ENCODE peak calls at places on chromosomes 1 and 21, in six cellular contexts. One of them, this sample, is unnamed.
A peak's percentile ranks its signal among the peaks of the same experiment; 100 is the strongest.

GRCh38 chr21:15841856-15842564 is 112.2 kb downstream of the USP25 start:
- DNase-seq in mammary epithelial cell: peak; percentile 61
- DNase-seq in neuronal stem cell: no peak
- DNase-seq in fibroblast of lung: peak; percentile 72
- DNase-seq in PC-3: peak; percentile 74
- DNase-seq in hepatocyte: no peak
- DNase-seq in this sample: peak; percentile 87

GRCh38 chr1:25617626-25618432 is 1.2 kb downstream of the MAN1C1 start:
- DNase-seq in hepatocyte: peak; percentile 29
- DNase-seq in mammary epithelial cell: no peak
- DNase-seq in PC-3: no peak
- DNase-seq in neuronal stem cell: no peak
- DNase-seq in fibroblast of lung: no peak
- DNase-seq in this sample: no peak

GRCh38 chr1:37323486-37324377 is 150.6 kb upstream of the ZC3H12A start:
- DNase-seq in fibroblast of lung: peak; percentile 20
- DNase-seq in neuronal stem cell: peak; percentile 58
- DNase-seq in mammary epithelial cell: peak; percentile 11
- DNase-seq in PC-3: peak; percentile 67
- DNase-seq in hepatocyte: peak; percentile 28
- DNase-seq in this sample: no peak

GRCh38 chr1:22794691-22795090 is 84.1 kb downstream of the EPHB2 start:
- DNase-seq in hepatocyte: peak; percentile 46
- DNase-seq in mammary epithelial cell: no peak
- DNase-seq in fibroblast of lung: peak; percentile 34
- DNase-seq in neuronal stem cell: no peak
- DNase-seq in PC-3: no peak
- DNase-seq in this sample: no peak

GRCh38 chr1:52631759-52632331 is 1.1 kb upstream of the SHISAL2A start:
- DNase-seq in PC-3: no peak
- DNase-seq in fibroblast of lung: no peak
- DNase-seq in hepatocyte: peak; percentile 46
- DNase-seq in mammary epithelial cell: no peak
- DNase-seq in neuronal stem cell: no peak
- DNase-seq in this sample: no peak

GRCh38 chr21:39150316-39150715 is 32.9 kb downstream of the PSMG1 start:
- DNase-seq in PC-3: no peak
- DNase-seq in hepatocyte: no peak
- DNase-seq in fibroblast of lung: no peak
- DNase-seq in mammary epithelial cell: no peak
- DNase-seq in neuronal stem cell: no peak
- DNase-seq in this sample: no peak

GRCh38 chr1:180521474-180522203 is 19.3 kb upstream of the ACBD6 start:
- DNase-seq in mammary epithelial cell: peak; percentile 79
- DNase-seq in neuronal stem cell: no peak
- DNase-seq in PC-3: peak; percentile 41
- DNase-seq in hepatocyte: peak; percentile 61
- DNase-seq in fibroblast of lung: no peak
- DNase-seq in this sample: no peak

GRCh38 chr1:36755313-36756230 is 272.9 kb upstream of the CSF3R start:
- DNase-seq in hepatocyte: no peak
- DNase-seq in PC-3: no peak
- DNase-seq in fibroblast of lung: no peak
- DNase-seq in neuronal stem cell: no peak
- DNase-seq in mammary epithelial cell: no peak
- DNase-seq in this sample: no peak

GRCh38 chr1:227782226-227782625 is 33.2 kb upstream of the PRSS38 start:
- DNase-seq in neuronal stem cell: no peak
- DNase-seq in mammary epithelial cell: no peak
- DNase-seq in fibroblast of lung: no peak
- DNase-seq in hepatocyte: no peak
- DNase-seq in PC-3: no peak
- DNase-seq in this sample: no peak

GRCh38 chr21:32131960-32132359 is 146.9 kb downstream of the MIS18A start:
- DNase-seq in hepatocyte: peak; percentile 43
- DNase-seq in fibroblast of lung: peak; percentile 9
- DNase-seq in mammary epithelial cell: no peak
- DNase-seq in neuronal stem cell: no peak
- DNase-seq in PC-3: peak; percentile 34
- DNase-seq in this sample: peak; percentile 23

GRCh38 chr1:233657466-233657865 is 43.6 kb downstream of the KCNK1 start:
- DNase-seq in neuronal stem cell: no peak
- DNase-seq in PC-3: no peak
- DNase-seq in mammary epithelial cell: no peak
- DNase-seq in hepatocyte: no peak
- DNase-seq in fibroblast of lung: no peak
- DNase-seq in this sample: no peak

GRCh38 chr21:43639470-43640178 is 19.7 kb downstream of the HSF2BP start:
- DNase-seq in PC-3: peak; percentile 59
- DNase-seq in hepatocyte: peak; percentile 39
- DNase-seq in neuronal stem cell: no peak
- DNase-seq in fibroblast of lung: peak; percentile 95
- DNase-seq in mammary epithelial cell: peak; percentile 69
- DNase-seq in this sample: no peak

GRCh38 chr1:59020151-59020997 is 236.5 kb upstream of the JUN start:
- DNase-seq in PC-3: peak; percentile 58
- DNase-seq in hepatocyte: peak; percentile 56
- DNase-seq in mammary epithelial cell: peak; percentile 72
- DNase-seq in fibroblast of lung: peak; percentile 86
- DNase-seq in neuronal stem cell: no peak
- DNase-seq in this sample: peak; percentile 67

GRCh38 chr21:39681845-39682244 is 63.1 kb upstream of the IGSF5 start:
- DNase-seq in neuronal stem cell: no peak
- DNase-seq in PC-3: no peak
- DNase-seq in hepatocyte: no peak
- DNase-seq in fibroblast of lung: peak; percentile 43
- DNase-seq in mammary epithelial cell: peak; percentile 66
- DNase-seq in this sample: peak; percentile 92

GRCh38 chr1:69913967-69914366 is 291.4 kb downstream of the LRRC40 start:
- DNase-seq in neuronal stem cell: no peak
- DNase-seq in mammary epithelial cell: no peak
- DNase-seq in PC-3: no peak
- DNase-seq in fibroblast of lung: peak; percentile 77
- DNase-seq in hepatocyte: peak; percentile 12
- DNase-seq in this sample: peak; percentile 70

GRCh38 chr1:180952657-180953013 is 39.9 kb downstream of the KIAA1614 start:
- DNase-seq in mammary epithelial cell: no peak
- DNase-seq in neuronal stem cell: no peak
- DNase-seq in fibroblast of lung: no peak
- DNase-seq in hepatocyte: no peak
- DNase-seq in PC-3: no peak
- DNase-seq in this sample: no peak

GRCh38 chr1:93437976-93438605 is 9.8 kb upstream of the FNBP1L start:
- DNase-seq in fibroblast of lung: peak; percentile 74
- DNase-seq in neuronal stem cell: peak; percentile 11
- DNase-seq in hepatocyte: peak; percentile 49
- DNase-seq in mammary epithelial cell: peak; percentile 39
- DNase-seq in PC-3: peak; percentile 84
- DNase-seq in this sample: peak; percentile 30

GRCh38 chr1:152654110-152654509 is 9.1 kb upstream of the LCE2D start:
- DNase-seq in hepatocyte: no peak
- DNase-seq in mammary epithelial cell: peak; percentile 54
- DNase-seq in PC-3: peak; percentile 84
- DNase-seq in fibroblast of lung: peak; percentile 64
- DNase-seq in neuronal stem cell: peak; percentile 17
- DNase-seq in this sample: no peak

GRCh38 chr1:113886417-113887391 is 677 bp downstream of the BCL2L15 start:
- DNase-seq in PC-3: no peak
- DNase-seq in fibroblast of lung: no peak
- DNase-seq in hepatocyte: no peak
- DNase-seq in mammary epithelial cell: no peak
- DNase-seq in neuronal stem cell: no peak
- DNase-seq in this sample: no peak

GRCh38 chr1:22613226-22613918 is 23.1 kb upstream of the C1QA start:
- DNase-seq in PC-3: no peak
- DNase-seq in mammary epithelial cell: no peak
- DNase-seq in hepatocyte: no peak
- DNase-seq in fibroblast of lung: no peak
- DNase-seq in neuronal stem cell: no peak
- DNase-seq in this sample: no peak

GRCh38 chr1:169130683-169131082 is 24.2 kb downstream of the ATP1B1 start:
- DNase-seq in hepatocyte: no peak
- DNase-seq in neuronal stem cell: no peak
- DNase-seq in mammary epithelial cell: no peak
- DNase-seq in fibroblast of lung: no peak
- DNase-seq in PC-3: no peak
- DNase-seq in this sample: no peak

GRCh38 chr1:204450461-204451257 is 39.0 kb upstream of the PPP1R15B start:
- DNase-seq in mammary epithelial cell: no peak
- DNase-seq in PC-3: peak; percentile 80
- DNase-seq in fibroblast of lung: no peak
- DNase-seq in neuronal stem cell: no peak
- DNase-seq in hepatocyte: peak; percentile 88
- DNase-seq in this sample: no peak

GRCh38 chr1:71882241-71883036 is 399.9 kb downstream of the NEGR1 start:
- DNase-seq in hepatocyte: no peak
- DNase-seq in PC-3: peak; percentile 10
- DNase-seq in neuronal stem cell: no peak
- DNase-seq in fibroblast of lung: no peak
- DNase-seq in mammary epithelial cell: no peak
- DNase-seq in this sample: no peak

DNA sequence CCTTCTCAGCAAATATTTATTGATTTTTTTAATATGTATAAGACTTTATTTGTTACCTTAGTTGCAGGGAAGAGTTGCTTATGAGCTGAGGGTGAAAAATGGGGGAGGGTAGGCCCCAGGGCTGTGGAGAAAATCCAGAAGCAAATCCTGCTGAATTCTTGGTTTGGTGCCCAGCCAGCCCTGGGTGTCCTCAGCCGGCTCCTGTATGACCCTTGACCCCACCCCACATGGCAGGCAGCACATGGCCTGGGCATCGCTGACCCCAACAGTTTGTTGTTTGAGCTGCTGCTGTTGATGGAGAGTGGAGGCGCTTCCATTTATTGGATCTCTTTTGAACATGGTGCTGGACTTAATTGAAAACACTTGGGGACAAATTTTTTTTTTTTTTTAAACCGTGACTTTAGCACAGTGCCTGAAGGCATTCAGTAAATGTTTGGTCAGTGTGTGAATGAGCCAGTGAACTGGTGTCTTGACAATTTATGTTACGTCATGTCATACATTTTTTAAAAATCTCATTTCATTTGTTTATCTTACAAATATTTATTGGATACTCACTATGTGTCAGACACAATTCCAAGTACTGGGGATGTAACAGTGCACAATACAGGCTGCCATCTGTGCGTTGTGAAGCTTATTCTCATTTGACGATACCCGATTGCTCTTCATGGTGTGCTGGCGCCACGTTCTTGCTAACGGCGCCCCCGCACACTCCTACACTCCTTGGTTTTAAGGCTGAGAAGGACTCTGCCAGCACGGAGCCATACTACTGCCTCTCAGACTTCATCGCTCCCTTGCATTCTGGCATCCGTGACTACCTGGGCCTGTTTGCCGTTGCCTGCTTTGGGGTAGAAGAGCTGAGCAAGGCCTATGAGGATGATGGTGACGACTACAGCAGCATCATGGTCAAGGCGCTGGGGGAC is 98.8 kb downstream of the MTR start:
- DNase-seq in mammary epithelial cell: no peak
- DNase-seq in fibroblast of lung: peak; percentile 34
- DNase-seq in hepatocyte: no peak
- DNase-seq in neuronal stem cell: no peak
- DNase-seq in PC-3: peak; percentile 72
- DNase-seq in this sample: no peak
- H3K4me2 ChIP-seq in mammary epithelial cell: no peak overlapping the region
- H3K4me2 ChIP-seq in fibroblast of lung: no peak overlapping the region
- H3K4me2 ChIP-seq in hepatocyte: no peak overlapping the region
- H3K4me2 ChIP-seq in neuronal stem cell: no peak overlapping the region
- H3K4me2 ChIP-seq in PC-3: peak overlapping the region; percentile 28
- H3K4me2 ChIP-seq in this sample: no peak overlapping the region

DNA sequence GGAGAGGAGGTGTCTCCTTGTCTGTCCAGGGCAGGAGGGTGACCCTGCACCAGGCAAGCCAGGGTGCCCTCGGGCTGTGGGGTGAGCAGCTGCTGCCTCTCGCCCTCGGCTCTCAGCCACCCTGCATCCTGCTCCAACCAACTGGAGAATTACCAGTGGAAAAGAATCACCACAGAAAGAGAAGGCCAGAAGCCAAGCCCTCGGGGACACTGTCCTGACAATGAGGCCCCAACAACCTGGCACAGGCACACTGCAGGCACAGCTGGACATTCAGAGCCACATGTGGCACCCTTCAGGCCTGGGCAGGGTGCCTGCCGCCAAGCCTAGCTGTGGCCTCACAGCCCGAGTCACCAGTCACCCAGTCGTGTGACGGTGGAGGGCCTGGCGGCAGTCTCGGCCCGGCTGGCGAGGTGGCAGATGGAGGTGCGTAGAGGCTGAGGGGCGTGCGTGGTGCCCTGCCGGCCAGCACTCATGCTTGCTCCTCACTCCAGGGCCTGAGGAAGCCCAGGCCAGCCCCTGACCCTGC is 12.0 kb downstream of the MEGF6 start:
- DNase-seq in fibroblast of lung: no peak
- DNase-seq in neuronal stem cell: no peak
- DNase-seq in mammary epithelial cell: no peak
- DNase-seq in PC-3: no peak
- DNase-seq in hepatocyte: no peak
- DNase-seq in this sample: no peak
- H3K27me3 ChIP-seq in fibroblast of lung: no peaks in the 10 kb centered on the region
- H3K27me3 ChIP-seq in neuronal stem cell: no peaks in the 10 kb centered on the region
- H3K27me3 ChIP-seq in mammary epithelial cell: no peaks in the 10 kb centered on the region
- H3K27me3 ChIP-seq in PC-3: no peaks in the 10 kb centered on the region
- H3K27me3 ChIP-seq in hepatocyte: no peaks in the 10 kb centered on the region
- H3K27me3 ChIP-seq in this sample: peaks cover 2% of the 10 kb centered on the region

GRCh38 chr1:218242171-218242570 is 42.9 kb upstream of the RRP15 start:
- DNase-seq in PC-3: peak; percentile 80
- DNase-seq in fibroblast of lung: no peak
- DNase-seq in mammary epithelial cell: peak; percentile 26
- DNase-seq in hepatocyte: no peak
- DNase-seq in neuronal stem cell: no peak
- DNase-seq in this sample: peak; percentile 3

GRCh38 chr1:218249757-218250156 is 35.3 kb upstream of the RRP15 start:
- DNase-seq in neuronal stem cell: no peak
- DNase-seq in PC-3: no peak
- DNase-seq in fibroblast of lung: no peak
- DNase-seq in mammary epithelial cell: no peak
- DNase-seq in hepatocyte: no peak
- DNase-seq in this sample: no peak

GRCh38 chr1:218250492-218250891 is 34.6 kb upstream of the RRP15 start:
- DNase-seq in fibroblast of lung: no peak
- DNase-seq in mammary epithelial cell: no peak
- DNase-seq in hepatocyte: no peak
- DNase-seq in PC-3: no peak
- DNase-seq in neuronal stem cell: no peak
- DNase-seq in this sample: no peak

GRCh38 chr1:218247339-218247738 is 37.8 kb upstream of the RRP15 start:
- DNase-seq in PC-3: no peak
- DNase-seq in mammary epithelial cell: no peak
- DNase-seq in hepatocyte: no peak
- DNase-seq in neuronal stem cell: no peak
- DNase-seq in fibroblast of lung: no peak
- DNase-seq in this sample: no peak
- H3K4me2 ChIP-seq in PC-3: no peak overlapping the region
- H3K4me2 ChIP-seq in mammary epithelial cell: no peak overlapping the region
- H3K4me2 ChIP-seq in hepatocyte: no peak overlapping the region
- H3K4me2 ChIP-seq in neuronal stem cell: no peak overlapping the region
- H3K4me2 ChIP-seq in fibroblast of lung: no peak overlapping the region
- H3K4me2 ChIP-seq in this sample: no peak overlapping the region

DNA sequence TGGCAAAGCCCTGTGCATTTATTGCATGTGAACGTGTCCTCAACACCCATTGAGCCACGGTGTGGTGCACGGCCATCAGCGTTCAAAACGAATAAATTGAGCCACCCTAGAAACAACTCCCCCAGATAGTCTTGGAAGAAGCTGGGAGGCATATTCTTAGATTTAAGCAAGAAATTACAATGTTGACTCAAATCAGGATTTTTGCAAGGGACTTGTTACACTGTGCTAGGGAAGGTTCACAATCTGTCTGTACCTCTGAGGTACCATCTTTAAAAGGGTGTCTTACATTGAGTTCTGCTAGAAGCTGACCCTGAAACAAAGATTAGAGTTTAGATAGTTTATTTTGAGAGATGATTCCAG is 16.2 kb downstream of the CD247 start:
- DNase-seq in PC-3: no peak
- DNase-seq in neuronal stem cell: no peak
- DNase-seq in fibroblast of lung: no peak
- DNase-seq in hepatocyte: no peak
- DNase-seq in mammary epithelial cell: no peak
- DNase-seq in this sample: no peak
- H3K27me3 ChIP-seq in PC-3: peaks cover 69% of the 10 kb centered on the region
- H3K27me3 ChIP-seq in neuronal stem cell: no peaks in the 10 kb centered on the region
- H3K27me3 ChIP-seq in fibroblast of lung: peaks cover 3% of the 10 kb centered on the region
- H3K27me3 ChIP-seq in hepatocyte: peaks cover 4% of the 10 kb centered on the region
- H3K27me3 ChIP-seq in mammary epithelial cell: no peaks in the 10 kb centered on the region
- H3K27me3 ChIP-seq in this sample: peaks cover 9% of the 10 kb centered on the region

This sample was measured in astrocyte.